ENCODE peak calls at places on chromosomes 4 and X, in eight cellular contexts. One of them, this sample, is unnamed. For H3K4me1, the result is how much of the 10 kb centered on the place peaks cover.

GRCh38 chr4:3321295-3321889 is 28.6 kb downstream of the RGS12 start:
- DNase-seq in prostate gland: no peak
- DNase-seq in body of pancreas: peak
- DNase-seq in suprapubic skin: peak
- DNase-seq in right lobe of liver: no peak
- DNase-seq in stomach: peak
- DNase-seq in uterus: no peak
- DNase-seq in A549: no peak
- DNase-seq in this sample: no peak

GRCh38 chr4:13844740-13845139 is 217.2 kb upstream of the BOD1L1 start:
- DNase-seq in prostate gland: no peak
- DNase-seq in body of pancreas: no peak
- DNase-seq in suprapubic skin: no peak
- DNase-seq in right lobe of liver: no peak
- DNase-seq in stomach: no peak
- DNase-seq in uterus: no peak
- DNase-seq in A549: no peak
- DNase-seq in this sample: no peak

GRCh38 chrX:13014111-13015094 is 30.0 kb downstream of the FAM9C start:
- DNase-seq in prostate gland: no peak
- DNase-seq in body of pancreas: no peak
- DNase-seq in suprapubic skin: no peak
- DNase-seq in right lobe of liver: no peak
- DNase-seq in stomach: no peak
- DNase-seq in uterus: no peak
- DNase-seq in A549: no peak
- DNase-seq in this sample: no peak

GRCh38 chr4:6109842-6110560 is 90.3 kb downstream of the JAKMIP1 start:
- DNase-seq in prostate gland: no peak
- DNase-seq in body of pancreas: peak
- DNase-seq in suprapubic skin: peak
- DNase-seq in right lobe of liver: no peak
- DNase-seq in stomach: peak
- DNase-seq in uterus: no peak
- DNase-seq in A549: peak
- DNase-seq in this sample: no peak

GRCh38 chr4:82235346-82235745 is 138.4 kb downstream of the HNRNPD start:
- DNase-seq in prostate gland: no peak
- DNase-seq in body of pancreas: no peak
- DNase-seq in suprapubic skin: no peak
- DNase-seq in right lobe of liver: no peak
- DNase-seq in stomach: no peak
- DNase-seq in uterus: no peak
- DNase-seq in A549: no peak
- DNase-seq in this sample: no peak

GRCh38 chrX:38999967-39000745 is 198.9 kb downstream of the MID1IP1 start:
- DNase-seq in prostate gland: no peak
- DNase-seq in body of pancreas: no peak
- DNase-seq in suprapubic skin: no peak
- DNase-seq in right lobe of liver: no peak
- DNase-seq in stomach: no peak
- DNase-seq in uterus: no peak
- DNase-seq in A549: no peak
- DNase-seq in this sample: no peak

GRCh38 chrX:108396188-108396885 is 41.9 kb downstream of the COL4A6 start:
- DNase-seq in prostate gland: peak
- DNase-seq in body of pancreas: no peak
- DNase-seq in suprapubic skin: no peak
- DNase-seq in right lobe of liver: no peak
- DNase-seq in stomach: no peak
- DNase-seq in uterus: no peak
- DNase-seq in A549: peak
- DNase-seq in this sample: no peak

GRCh38 chrX:131764224-131764623 is 220.3 kb downstream of the OR13H1 start:
- DNase-seq in prostate gland: no peak
- DNase-seq in body of pancreas: no peak
- DNase-seq in suprapubic skin: no peak
- DNase-seq in right lobe of liver: no peak
- DNase-seq in stomach: no peak
- DNase-seq in uterus: no peak
- DNase-seq in A549: no peak
- DNase-seq in this sample: no peak

GRCh38 chr4:52780627-52781354 is 29.6 kb upstream of the ERVMER34-1 start:
- DNase-seq in prostate gland: no peak
- DNase-seq in body of pancreas: no peak
- DNase-seq in suprapubic skin: no peak
- DNase-seq in right lobe of liver: no peak
- DNase-seq in stomach: no peak
- DNase-seq in uterus: no peak
- DNase-seq in A549: peak
- DNase-seq in this sample: no peak

GRCh38 chr4:138897818-138898226 is 117.8 kb upstream of the NOCT start:
- DNase-seq in prostate gland: peak
- DNase-seq in body of pancreas: no peak
- DNase-seq in suprapubic skin: no peak
- DNase-seq in right lobe of liver: no peak
- DNase-seq in stomach: no peak
- DNase-seq in uterus: no peak
- DNase-seq in A549: peak
- DNase-seq in this sample: no peak

GRCh38 chr4:7108046-7108625 is 40.3 kb upstream of the GRPEL1 start:
- DNase-seq in prostate gland: no peak
- DNase-seq in body of pancreas: no peak
- DNase-seq in suprapubic skin: no peak
- DNase-seq in right lobe of liver: no peak
- DNase-seq in stomach: no peak
- DNase-seq in uterus: no peak
- DNase-seq in A549: no peak
- DNase-seq in this sample: no peak

GRCh38 chr4:189592905-189593304 is 347.8 kb upstream of the FRG1 start:
- DNase-seq in prostate gland: no peak
- DNase-seq in body of pancreas: no peak
- DNase-seq in suprapubic skin: no peak
- DNase-seq in right lobe of liver: no peak
- DNase-seq in stomach: no peak
- DNase-seq in uterus: no peak
- DNase-seq in A549: no peak
- DNase-seq in this sample: no peak

GRCh38 chr4:139410312-139410711 is 43.6 kb upstream of the RAB33B start:
- DNase-seq in prostate gland: no peak
- DNase-seq in body of pancreas: no peak
- DNase-seq in suprapubic skin: no peak
- DNase-seq in right lobe of liver: no peak
- DNase-seq in stomach: no peak
- DNase-seq in uterus: no peak
- DNase-seq in A549: no peak
- DNase-seq in this sample: no peak

GRCh38 chr4:76688737-76689078 is 209.2 kb downstream of the SOWAHB start:
- DNase-seq in prostate gland: peak
- DNase-seq in body of pancreas: no peak
- DNase-seq in suprapubic skin: no peak
- DNase-seq in right lobe of liver: no peak
- DNase-seq in stomach: no peak
- DNase-seq in uterus: no peak
- DNase-seq in A549: no peak
- DNase-seq in this sample: no peak

GRCh38 chrX:130125090-130125489 is 14.8 kb upstream of the ELF4 start:
- DNase-seq in prostate gland: peak
- DNase-seq in body of pancreas: peak
- DNase-seq in suprapubic skin: no peak
- DNase-seq in right lobe of liver: no peak
- DNase-seq in stomach: peak
- DNase-seq in uterus: peak
- DNase-seq in A549: no peak
- DNase-seq in this sample: peak

GRCh38 chrX:78118628-78119027 is 14.6 kb downstream of the PGK1 start:
- DNase-seq in prostate gland: no peak
- DNase-seq in body of pancreas: no peak
- DNase-seq in suprapubic skin: no peak
- DNase-seq in right lobe of liver: no peak
- DNase-seq in stomach: no peak
- DNase-seq in uterus: no peak
- DNase-seq in A549: no peak
- DNase-seq in this sample: no peak

GRCh38 chr4:6769138-6769983 is 13.2 kb upstream of the KIAA0232 start:
- DNase-seq in prostate gland: no peak
- DNase-seq in body of pancreas: no peak
- DNase-seq in suprapubic skin: no peak
- DNase-seq in right lobe of liver: no peak
- DNase-seq in stomach: no peak
- DNase-seq in uterus: no peak
- DNase-seq in A549: no peak
- DNase-seq in this sample: no peak

GRCh38 chr4:4668355-4669210 is 126.7 kb upstream of the STX18 start:
- DNase-seq in prostate gland: no peak
- DNase-seq in body of pancreas: no peak
- DNase-seq in suprapubic skin: no peak
- DNase-seq in right lobe of liver: no peak
- DNase-seq in stomach: no peak
- DNase-seq in uterus: no peak
- DNase-seq in A549: no peak
- DNase-seq in this sample: no peak

GRCh38 chr4:24557036-24558022 is 27.0 kb downstream of the DHX15 start:
- DNase-seq in prostate gland: no peak
- DNase-seq in body of pancreas: no peak
- DNase-seq in suprapubic skin: no peak
- DNase-seq in right lobe of liver: no peak
- DNase-seq in stomach: no peak
- DNase-seq in uterus: no peak
- DNase-seq in A549: no peak
- DNase-seq in this sample: no peak

GRCh38 chr4:58064618-58065017 is 954.4 kb upstream of the IGFBP7 start:
- DNase-seq in prostate gland: no peak
- DNase-seq in body of pancreas: no peak
- DNase-seq in suprapubic skin: no peak
- DNase-seq in right lobe of liver: no peak
- DNase-seq in stomach: no peak
- DNase-seq in uterus: no peak
- DNase-seq in A549: no peak
- DNase-seq in this sample: no peak

GRCh38 chr4:58063761-58064160 is 953.6 kb upstream of the IGFBP7 start:
- DNase-seq in prostate gland: no peak
- DNase-seq in body of pancreas: no peak
- DNase-seq in suprapubic skin: no peak
- DNase-seq in right lobe of liver: no peak
- DNase-seq in stomach: no peak
- DNase-seq in uterus: no peak
- DNase-seq in A549: no peak
- DNase-seq in this sample: no peak

GRCh38 chr4:58061967-58062366 is 951.8 kb upstream of the IGFBP7 start:
- DNase-seq in prostate gland: no peak
- DNase-seq in body of pancreas: no peak
- DNase-seq in suprapubic skin: no peak
- DNase-seq in right lobe of liver: no peak
- DNase-seq in stomach: no peak
- DNase-seq in uterus: no peak
- DNase-seq in A549: peak
- DNase-seq in this sample: no peak
- TF ChIP-seq CTCF in prostate gland: no peak
- TF ChIP-seq CTCF in body of pancreas: no peak
- TF ChIP-seq CTCF in suprapubic skin: no peak
- TF ChIP-seq CTCF in right lobe of liver: peak
- TF ChIP-seq CTCF in stomach: no peak
- TF ChIP-seq CTCF in uterus: no peak
- TF ChIP-seq CTCF in A549: no peak
- TF ChIP-seq CTCF in this sample: no peak

DNA sequence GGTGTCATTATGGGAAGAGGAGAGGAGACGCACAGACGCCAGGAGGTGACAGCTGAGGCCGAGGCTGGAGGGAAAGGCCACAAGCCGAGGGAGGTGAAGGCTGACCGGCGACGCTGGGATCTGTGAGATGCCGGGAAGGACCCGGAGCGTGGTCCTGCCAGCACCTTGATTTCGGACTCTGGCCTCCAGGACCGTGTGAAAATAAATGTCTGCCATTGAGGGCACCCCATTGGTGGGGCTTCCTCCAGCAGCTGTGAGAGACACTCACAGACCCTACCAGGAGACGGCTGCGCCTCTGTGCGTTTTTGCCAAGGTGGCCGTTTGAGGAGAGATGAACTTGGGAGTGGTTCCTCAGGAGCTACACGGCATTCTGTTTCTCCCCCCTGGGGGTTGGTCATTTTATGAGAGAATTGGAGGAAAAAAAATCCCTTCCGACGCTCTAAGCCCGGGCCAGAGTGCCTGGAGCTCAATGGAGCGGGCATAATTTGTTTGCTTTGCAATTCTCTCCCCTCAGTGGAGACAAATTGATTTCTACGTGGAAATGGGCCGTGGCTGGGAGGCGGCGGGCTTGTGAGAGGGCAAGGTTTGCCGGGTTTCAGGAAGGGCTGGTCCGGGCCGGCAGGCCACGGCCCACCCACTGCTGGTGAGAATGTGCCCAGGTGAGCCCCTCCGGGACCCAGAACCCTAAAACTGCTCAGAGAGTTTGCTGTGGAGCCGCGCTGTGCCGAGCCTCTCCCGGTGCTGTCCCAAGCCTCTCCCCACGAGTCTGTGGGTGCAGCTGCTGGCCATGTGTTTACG is 53.9 kb downstream of the CPZ start:
- DNase-seq in prostate gland: no peak
- DNase-seq in body of pancreas: no peak
- DNase-seq in suprapubic skin: peak
- DNase-seq in right lobe of liver: no peak
- DNase-seq in stomach: peak
- DNase-seq in uterus: peak
- DNase-seq in A549: no peak
- DNase-seq in this sample: no peak
- TF ChIP-seq POLR2A in prostate gland: no peak
- TF ChIP-seq POLR2A in body of pancreas: no peak
- TF ChIP-seq POLR2A in suprapubic skin: no peak
- TF ChIP-seq POLR2A in right lobe of liver: no peak
- TF ChIP-seq POLR2A in stomach: no peak
- TF ChIP-seq POLR2A in uterus: no peak
- TF ChIP-seq POLR2A in A549: no peak
- TF ChIP-seq POLR2A in this sample: no peak

GRCh38 chr4:147834480-147834879 is 102.6 kb downstream of the ARHGAP10 start:
- DNase-seq in prostate gland: no peak
- DNase-seq in body of pancreas: no peak
- DNase-seq in suprapubic skin: no peak
- DNase-seq in right lobe of liver: no peak
- DNase-seq in stomach: no peak
- DNase-seq in uterus: no peak
- DNase-seq in A549: no peak
- DNase-seq in this sample: no peak
- H3K4me1 ChIP-seq in prostate gland: under half
- H3K4me1 ChIP-seq in body of pancreas: under half
- H3K4me1 ChIP-seq in suprapubic skin: under half
- H3K4me1 ChIP-seq in right lobe of liver: under half
- H3K4me1 ChIP-seq in stomach: under half
- H3K4me1 ChIP-seq in uterus: under half
- H3K4me1 ChIP-seq in A549: under half
- H3K4me1 ChIP-seq in this sample: under half

DNA sequence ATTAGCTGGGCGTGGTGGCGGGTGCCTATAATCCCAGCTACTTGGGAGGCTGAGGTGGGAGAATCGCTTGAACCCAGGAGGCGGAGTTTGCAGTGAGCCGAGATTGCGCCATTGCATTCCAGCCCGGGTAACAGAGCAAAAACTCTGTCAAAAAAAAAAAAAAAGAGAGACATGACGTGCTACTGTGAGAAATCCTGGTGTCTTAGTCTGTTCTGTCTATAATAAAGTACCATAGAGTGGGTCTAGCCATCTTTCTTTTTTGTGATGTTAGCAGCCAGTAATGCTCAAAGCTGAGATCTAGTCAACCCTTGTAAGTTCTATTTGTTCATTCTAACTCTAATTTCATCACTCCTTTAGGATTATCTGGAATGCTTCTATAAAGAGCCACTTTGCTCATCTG is 38.9 kb downstream of the CLDN34 start:
- DNase-seq in prostate gland: no peak
- DNase-seq in body of pancreas: no peak
- DNase-seq in suprapubic skin: no peak
- DNase-seq in right lobe of liver: no peak
- DNase-seq in stomach: no peak
- DNase-seq in uterus: no peak
- DNase-seq in A549: no peak
- DNase-seq in this sample: no peak
- TF ChIP-seq CTCF in prostate gland: no peak
- TF ChIP-seq CTCF in body of pancreas: no peak
- TF ChIP-seq CTCF in suprapubic skin: no peak
- TF ChIP-seq CTCF in right lobe of liver: no peak
- TF ChIP-seq CTCF in stomach: no peak
- TF ChIP-seq CTCF in uterus: no peak
- TF ChIP-seq CTCF in A549: no peak
- TF ChIP-seq CTCF in this sample: no peak